ENCODE peak calls at places on chromosomes 16 and 17, in ten cellular contexts. M, G, O, F, W, R, J, V, Q and H are unnamed samples.

GRCh38 chr16:81417210-81417609 is 27.4 kb upstream of the CMIP start:
- DNase-seq in Q (no peak), O (no peak), M (no peak), J (no peak), R (no peak), F (no peak), G (no peak), W (no peak), V (no peak), H (no peak)

GRCh38 chr17:40857535-40857934 is 9.5 kb downstream of the KRT12 start:
- DNase-seq in Q (no peak), O (peak; percentile 3), M (no peak), V (no peak), G (no peak), R (no peak), W (no peak), J (no peak), F (no peak), H (no peak)

GRCh38 chr16:3716831-3717234 is 491 bp downstream of the TRAP1 start:
- DNase-seq in O (no peak), J (peak; percentile 35), R (peak; percentile 63), Q (no peak), M (peak; percentile 38), V (peak; percentile 19), G (no peak), F (no peak), W (no peak), H (no peak)

GRCh38 chr17:42920106-42920900 is 19.7 kb downstream of the G6PC1 start:
- DNase-seq in O (no peak), R (peak; percentile 8), Q (no peak), M (no peak), J (no peak), G (no peak), W (no peak), V (no peak), F (no peak), H (no peak)

GRCh38 chr17:61458000-61458399 is 5.8 kb downstream of the TBX4 start:
- DNase-seq in W (no peak), V (no peak), Q (no peak), J (no peak), O (no peak), G (no peak), R (no peak), F (no peak), M (no peak), H (no peak)

GRCh38 chr16:84478172-84478948 is 26.1 kb downstream of the MEAK7 start:
- DNase-seq in M (no peak), R (no peak), V (no peak), F (no peak), O (peak; percentile 47), G (no peak), Q (no peak), J (peak; percentile 81), W (no peak), H (no peak)

GRCh38 chr16:19875900-19876299 is 8.7 kb downstream of the GPRC5B start:
- DNase-seq in J (no peak), F (no peak), R (peak; percentile 63), O (no peak), M (no peak), W (no peak), Q (no peak), G (no peak), V (no peak), H (no peak)

GRCh38 chr17:59330314-59330942 is 1.0 kb upstream of the YPEL2 start:
- DNase-seq in G (no peak), R (peak; percentile 49), V (no peak), O (no peak), Q (peak; percentile 58), J (no peak), F (no peak), W (no peak), M (peak; percentile 60), H (peak; percentile 79)

GRCh38 chr16:85602831-85603755 is 10.0 kb upstream of the GSE1 start:
- DNase-seq in W (no peak), J (no peak), G (no peak), F (no peak), V (no peak), M (no peak), R (no peak), Q (no peak), O (no peak), H (no peak)

GRCh38 chr16:64656471-64656870 is 465.4 kb downstream of the CDH11 start:
- DNase-seq in W (no peak), V (no peak), O (no peak), F (no peak), J (no peak), R (no peak), M (no peak), Q (no peak), G (no peak), H (no peak)

GRCh38 chr17:61487668-61488595 is 35.7 kb downstream of the TBX4 start:
- DNase-seq in V (no peak), G (no peak), F (no peak), M (no peak), W (no peak), J (no peak), Q (no peak), O (no peak), R (no peak), H (no peak)

GRCh38 chr17:48060249-48060648 is 12.1 kb downstream of the NFE2L1 start:
- DNase-seq in J (no peak), M (no peak), V (no peak), G (no peak), W (no peak), R (no peak), O (no peak), F (no peak), Q (peak; percentile 65), H (no peak)

GRCh38 chr17:43006639-43007551 is at the start of gene IFI35:
- DNase-seq in O (peak; percentile 85), R (peak; percentile 65), J (peak; percentile 71), M (peak; percentile 89), F (peak; percentile 80), G (no peak), W (peak; percentile 83), Q (peak; percentile 87), V (peak; percentile 92), H (peak; percentile 88)

GRCh38 chr17:52789829-52790228 is 631.3 kb upstream of the CA10 start:
- DNase-seq in V (no peak), J (no peak), F (no peak), O (no peak), M (no peak), R (no peak), W (no peak), G (no peak), Q (no peak), H (no peak)

GRCh38 chr17:70405492-70406220 is 236.3 kb downstream of the KCNJ2 start:
- DNase-seq in W (no peak), F (no peak), Q (no peak), V (no peak), M (no peak), R (no peak), G (peak; percentile 65), O (peak; percentile 98), J (peak; percentile 93), H (no peak)

GRCh38 chr16:12902511-12903324 is 1.3 kb downstream of the SHISA9 start:
- DNase-seq in W (no peak), V (no peak), O (no peak), Q (no peak), G (no peak), R (peak; percentile 78), M (no peak), J (peak; percentile 28), F (no peak), H (no peak)

DNA sequence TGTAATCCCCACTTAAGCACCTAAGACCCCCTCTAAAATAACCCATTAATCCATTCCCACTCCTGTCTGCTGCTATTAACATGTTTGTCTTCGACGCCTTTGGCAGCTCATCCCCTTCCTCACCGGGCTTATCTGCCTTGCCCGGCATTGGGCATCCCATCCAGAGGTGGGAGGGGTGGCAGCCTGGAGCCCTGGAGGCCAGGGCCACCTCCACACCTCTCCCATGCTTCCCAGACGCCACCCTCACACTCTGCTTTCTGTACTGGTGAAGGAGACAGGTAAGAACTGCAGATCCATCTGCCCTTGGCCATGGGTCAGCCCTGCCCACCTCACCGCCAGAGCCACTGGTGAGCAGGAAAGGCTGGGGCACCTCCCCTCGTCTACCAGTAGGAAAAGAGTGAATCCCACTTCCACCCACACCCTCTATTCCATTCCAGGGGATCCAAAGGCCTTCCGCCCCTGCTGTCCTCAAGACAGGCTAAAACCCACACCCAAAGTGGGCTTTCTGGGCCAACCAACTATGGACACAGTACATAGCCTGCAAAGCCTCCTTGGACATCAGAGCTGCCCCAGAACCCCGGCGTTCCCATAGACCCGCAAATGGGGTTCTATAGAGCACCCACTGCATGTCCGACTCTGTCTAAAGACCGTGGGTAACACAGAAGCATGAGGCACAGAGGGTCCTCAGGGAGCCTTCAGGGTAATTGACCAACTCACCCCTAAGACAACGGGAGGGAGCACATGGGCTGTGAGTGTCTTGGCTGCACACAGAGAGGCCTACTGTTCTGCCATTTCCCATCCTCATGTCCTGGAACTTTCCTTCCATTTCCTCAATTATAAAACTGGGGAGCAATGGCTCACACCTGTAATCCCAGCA is 23.3 kb upstream of the RBFOX3 start:
- DNase-seq in O (no peak), V (peak; percentile 1), F (no peak), M (peak; percentile 9), Q (peak; percentile 27), W (no peak), G (no peak), R (no peak), J (no peak), H (no peak)
- TF ChIP-seq CTCF in O (no peak), V (no peak), F (no peak), M (no peak), Q (no peak), W (no peak), G (no peak), R (no peak), J (no peak), H (no peak)

GRCh38 chr17:32536736-32537646 is 50.2 kb downstream of the CDK5R1 start:
- DNase-seq in J (no peak), F (no peak), V (no peak), M (no peak), Q (no peak), O (peak; percentile 50), G (no peak), W (no peak), R (no peak), H (no peak)
- H3K27ac ChIP-seq in J (no peak overlapping the region), F (peak overlapping the region; percentile 23), V (no peak overlapping the region), M (no peak overlapping the region), Q (no peak overlapping the region), O (no peak overlapping the region), G (no peak overlapping the region), W (no peak overlapping the region), R (no peak overlapping the region), H (no peak overlapping the region)

GRCh38 chr17:75555679-75556153 is 30.2 kb downstream of the LLGL2 start:
- DNase-seq in O (no peak), R (no peak), J (no peak), F (no peak), M (no peak), G (no peak), Q (no peak), V (no peak), W (no peak), H (no peak)
- TF ChIP-seq CTCF in O (no peak), R (no peak), J (no peak), F (no peak), M (no peak), G (no peak), Q (no peak), V (no peak), W (no peak), H (no peak)

DNA sequence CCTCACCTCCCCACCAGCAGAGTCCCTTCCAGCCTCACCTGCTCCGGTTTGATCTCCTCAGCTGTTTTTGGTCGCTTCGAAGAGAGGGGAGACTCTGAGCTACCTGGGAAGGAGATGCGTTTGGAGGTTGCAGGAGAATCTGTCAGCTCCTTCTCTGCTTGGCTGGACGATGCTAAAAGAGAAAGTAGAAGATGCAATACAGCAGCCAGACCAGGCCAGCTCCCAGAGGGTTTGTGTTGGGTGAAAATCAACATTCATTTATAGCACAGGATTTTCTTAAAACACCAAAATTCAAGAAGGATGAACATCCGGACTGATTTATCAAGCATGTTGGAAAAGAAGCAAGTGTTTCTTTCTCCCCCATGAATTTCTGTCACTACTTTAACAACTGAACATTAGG is 236.1 kb downstream of the ZFHX3 start:
- DNase-seq in G (no peak), J (no peak), O (no peak), W (no peak), M (no peak), V (no peak), Q (no peak), F (no peak), R (no peak), H (no peak)
- H3K27ac ChIP-seq in G (no peak overlapping the region), J (no peak overlapping the region), O (no peak overlapping the region), W (no peak overlapping the region), M (no peak overlapping the region), V (no peak overlapping the region), Q (no peak overlapping the region), F (no peak overlapping the region), R (no peak overlapping the region), H (peak overlapping the region; percentile 5)